ENCODE peak calls at places on chromosomes 3 and 15, in four cellular contexts. T is activated CD8-positive, alpha-beta T cell treated with anti-CD3 and anti-CD28 coated beads, Interleukin-2, amount 10 ng/mL, durations not matched to agents 7 days and 5 days; J is right cardiac atrium; E is RWPE2. H is an unnamed sample.

GRCh38 chr3:73341272-73341671 is 279.8 kb downstream of the EBLN2 start:
- ATAC-seq in T (no peak), J (no peak), E (no peak), H (no peak)

GRCh38 chr3:172171396-172172075 is 132.2 kb downstream of the FNDC3B start:
- ATAC-seq in T (no peak), J (no peak), E (no peak), H (no peak)

GRCh38 chr3:171358171-171358890 is 101.9 kb downstream of the TNIK start:
- ATAC-seq in T (no peak), J (no peak), E (no peak), H (no peak)

GRCh38 chr3:123138819-123139517 is 62.8 kb upstream of the SEC22A start:
- ATAC-seq in T (no peak), J (no peak), E (no peak), H (peak; percentile 92)

GRCh38 chr3:159839561-159840379 is 148.9 kb upstream of the IL12A start:
- ATAC-seq in T (no peak), J (peak; percentile 70), E (peak; percentile 35), H (peak; percentile 90)

GRCh38 chr3:70108546-70108945 is 109.0 kb downstream of the SAMMSON start:
- ATAC-seq in T (no peak), J (no peak), E (no peak), H (no peak)

GRCh38 chr3:4740397-4741105 is 238.7 kb upstream of the BHLHE40 start:
- ATAC-seq in T (peak; percentile 10), J (peak; percentile 64), E (no peak), H (no peak)

GRCh38 chr15:70741677-70742293 is 21.6 kb downstream of the UACA start:
- ATAC-seq in T (no peak), J (peak; percentile 70), E (peak; percentile 79), H (peak; percentile 38)

GRCh38 chr3:23103764-23104163 is 99.4 kb upstream of the UBE2E2 start:
- ATAC-seq in T (no peak), J (no peak), E (no peak), H (no peak)

GRCh38 chr15:42495361-42496212 is at the start of gene SNAP23:
- ATAC-seq in T (peak; percentile 96), J (peak; percentile 96), E (peak; percentile 91), H (peak; percentile 93)

GRCh38 chr3:4906107-4906621 is 73.1 kb upstream of the BHLHE40 start:
- ATAC-seq in T (peak; percentile 15), J (no peak), E (peak; percentile 88), H (peak; percentile 72)

GRCh38 chr15:92922405-92923002 is 22.4 kb downstream of the CHD2 start:
- ATAC-seq in T (peak; percentile 24), J (no peak), E (no peak), H (no peak)

GRCh38 chr15:33154366-33155166 is 39.9 kb downstream of the FMN1 start:
- ATAC-seq in T (no peak), J (peak; percentile 72), E (peak; percentile 41), H (peak; percentile 71)

GRCh38 chr15:91055548-91056331 is 33.3 kb upstream of the VPS33B start:
- ATAC-seq in T (peak; percentile 61), J (peak; percentile 75), E (peak; percentile 91), H (peak; percentile 99)

GRCh38 chr3:41033956-41034519 is 165.3 kb upstream of the CTNNB1 start:
- ATAC-seq in T (no peak), J (no peak), E (no peak), H (no peak)

GRCh38 chr15:66138882-66139281 is 114.7 kb downstream of the MEGF11 start:
- ATAC-seq in T (no peak), J (no peak), E (no peak), H (no peak)

GRCh38 chr3:100090669-100091005 is 23.7 kb downstream of the FILIP1L start:
- ATAC-seq in T (peak; percentile 12), J (peak; percentile 13), E (no peak), H (peak; percentile 43)